ENCODE peak calls at places on chromosomes 13 and 19, in four cellular contexts. L is IMR-90, P is H1, W is mesendoderm. O is an unnamed sample.

GRCh38 chr13:110505594-110505993 is 55.9 kb downstream of the RAB20 start:
- DNase-seq in L (no peak), P (no peak), W (no peak), O (no peak)

GRCh38 chr13:46389985-46390384 is 2.9 kb upstream of the RUBCNL start:
- DNase-seq in L (no peak), P (no peak), W (no peak), O (no peak)

GRCh38 chr19:2371656-2372055 is 11.6 kb downstream of the TMPRSS9 start:
- DNase-seq in L (peak; percentile 60), P (no peak), W (no peak), O (no peak)

GRCh38 chr19:34733266-34733825 is 697 bp upstream of the ZNF181 start:
- DNase-seq in L (no peak), P (no peak), W (peak; percentile 78), O (peak; percentile 72)

GRCh38 chr13:51235756-51236564 is 13.8 kb downstream of the FAM124A start:
- DNase-seq in L (no peak), P (no peak), W (peak; percentile 79), O (no peak)

GRCh38 chr13:52882803-52883202 is 34.4 kb upstream of the PCDH8 start:
- DNase-seq in L (no peak), P (no peak), W (no peak), O (no peak)

GRCh38 chr13:109768176-109768575 is 18.2 kb downstream of the IRS2 start:
- DNase-seq in L (no peak), P (no peak), W (no peak), O (no peak)

GRCh38 chr19:32558607-32559228 is 22.3 kb upstream of the PDCD5 start:
- DNase-seq in L (no peak), P (peak; percentile 63), W (peak; percentile 75), O (peak; percentile 55)

GRCh38 chr13:101415358-101416174 is 742 bp downstream of the NALCN start:
- DNase-seq in L (no peak), P (peak; percentile 54), W (no peak), O (no peak)

GRCh38 chr19:45473366-45474190 is 5.8 kb downstream of the FOSB start:
- DNase-seq in L (no peak), P (no peak), W (peak; percentile 36), O (no peak)

GRCh38 chr13:45434556-45435371 is 16.6 kb upstream of the SLC25A30 start:
- DNase-seq in L (no peak), P (no peak), W (no peak), O (no peak)

GRCh38 chr19:35518313-35518712 is 4.9 kb upstream of the DMKN start:
- DNase-seq in L (peak; percentile 98), P (no peak), W (peak; percentile 30), O (no peak)

GRCh38 chr13:50942630-50943311 is 33.2 kb downstream of the RNASEH2B start:
- DNase-seq in L (no peak), P (no peak), W (peak; percentile 83), O (no peak)

GRCh38 chr13:82961757-82962156 is 920.5 kb downstream of the SLITRK1 start:
- DNase-seq in L (no peak), P (no peak), W (no peak), O (no peak)
- H4K5ac ChIP-seq in L (no peak overlapping the region), P (no peak overlapping the region), W (no peak overlapping the region), O (no peak overlapping the region)

DNA sequence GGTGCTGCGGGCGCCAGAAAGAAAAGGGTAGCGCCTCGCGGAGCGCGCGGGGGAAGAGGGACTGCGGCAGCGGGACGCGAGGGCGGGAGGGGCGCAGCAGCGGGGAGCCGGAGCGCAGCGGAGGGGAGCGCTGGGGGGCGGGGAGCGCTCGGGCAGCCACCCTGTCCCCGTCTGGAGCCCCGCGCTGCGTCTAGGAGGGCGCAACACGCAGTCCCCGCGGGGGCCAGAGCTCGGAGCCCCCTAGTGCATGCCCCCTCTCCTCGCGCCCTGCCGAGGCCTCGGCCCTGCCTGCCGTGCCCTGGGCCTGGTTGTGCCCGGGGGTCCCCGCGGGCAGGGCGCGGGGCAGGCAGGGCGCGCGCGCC is 37.9 kb downstream of the SOX1 start:
- DNase-seq in L (no peak), P (no peak), W (no peak), O (no peak)
- H3K4ac ChIP-seq in L (no peak overlapping the region), P (no peak overlapping the region), W (no peak overlapping the region), O (no peak overlapping the region)

GRCh38 chr19:55146648-55147218 is 2.3 kb downstream of the TNNT1 start:
- DNase-seq in L (no peak), P (peak; percentile 88), W (peak; percentile 97), O (peak; percentile 95)

GRCh38 chr19:55146078-55146647 is 2.8 kb downstream of the TNNT1 start:
- DNase-seq in L (no peak), P (peak; percentile 80), W (peak; percentile 82), O (peak; percentile 72)

GRCh38 chr19:55152017-55152416 is 3.0 kb upstream of the TNNT1 start:
- DNase-seq in L (no peak), P (no peak), W (no peak), O (no peak)

GRCh38 chr19:55147408-55148251 is 1.4 kb downstream of the TNNT1 start:
- DNase-seq in L (no peak), P (peak; percentile 55), W (peak; percentile 54), O (peak; percentile 61)

GRCh38 chr19:55149078-55150003 is at the start of gene TNNT1:
- DNase-seq in L (no peak), P (no peak), W (peak; percentile 86), O (peak; percentile 78)
- H2AK5ac ChIP-seq in L (no peak within 1 kb of the TSS), P (peak within 1 kb of the TSS; percentile 26), W (no peak within 1 kb of the TSS), O (no peak within 1 kb of the TSS)

GRCh38 chr19:37936886-37937285 is 29.9 kb downstream of the SIPA1L3 start:
- DNase-seq in L (no peak), P (no peak), W (no peak), O (no peak)
- H4K5ac ChIP-seq in L (no peak overlapping the region), P (no peak overlapping the region), W (no peak overlapping the region), O (no peak overlapping the region)

DNA sequence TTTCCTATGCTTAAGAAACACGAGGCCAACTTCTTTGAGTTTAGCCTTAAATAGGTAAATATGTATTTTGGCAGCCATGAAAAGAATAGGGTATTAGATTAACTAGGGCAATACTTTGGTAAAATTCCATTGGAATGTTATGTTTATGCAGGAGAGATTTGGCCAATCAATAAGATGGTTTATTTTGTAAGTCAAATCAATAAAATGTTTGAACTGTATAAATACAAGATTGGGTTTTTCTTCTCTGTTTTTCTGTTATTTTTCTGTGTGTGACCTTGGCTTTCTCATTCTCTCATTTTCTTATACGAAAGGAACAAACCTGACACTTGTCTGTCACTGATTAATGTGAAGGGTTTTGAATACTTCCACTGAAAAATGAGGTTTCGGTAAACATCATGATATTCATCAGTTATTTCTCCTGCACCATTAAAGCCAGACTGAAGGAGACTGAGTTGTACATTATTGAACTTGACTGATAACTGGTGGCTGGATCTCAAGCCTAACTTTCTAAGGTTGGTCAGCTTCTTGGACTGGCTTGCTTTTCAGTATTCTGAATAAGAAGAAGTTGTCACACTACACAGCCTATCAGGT is 8.6 kb downstream of the FRY start:
- DNase-seq in L (no peak), P (no peak), W (no peak), O (no peak)
- H3K4ac ChIP-seq in L (no peak overlapping the region), P (no peak overlapping the region), W (no peak overlapping the region), O (no peak overlapping the region)

GRCh38 chr19:18380843-18381242 is 5.1 kb upstream of the GDF15 start:
- DNase-seq in L (no peak), P (no peak), W (no peak), O (no peak)
- H2AK5ac ChIP-seq in L (peak overlapping the region; percentile 88), P (no peak overlapping the region), W (no peak overlapping the region), O (no peak overlapping the region)

GRCh38 chr19:11550265-11550664 is 8.8 kb downstream of the ELOF1 start:
- DNase-seq in L (no peak), P (no peak), W (no peak), O (no peak)

GRCh38 chr19:11552666-11553372 is 6.2 kb downstream of the ELOF1 start:
- DNase-seq in L (no peak), P (no peak), W (no peak), O (no peak)

GRCh38 chr19:11551603-11552235 is 7.3 kb downstream of the ELOF1 start:
- DNase-seq in L (no peak), P (peak; percentile 83), W (peak; percentile 65), O (peak; percentile 73)

GRCh38 chr19:11549386-11549953 is 9.6 kb downstream of the ELOF1 start:
- DNase-seq in L (no peak), P (no peak), W (no peak), O (no peak)

GRCh38 chr19:11548315-11548700 is 9.7 kb downstream of the CNN1 start:
- DNase-seq in L (no peak), P (no peak), W (no peak), O (no peak)
- H4K5ac ChIP-seq in L (no peak overlapping the region), P (no peak overlapping the region), W (no peak overlapping the region), O (no peak overlapping the region)

GRCh38 chr13:39803851-39804250 is 148.4 kb downstream of the COG6 start:
- DNase-seq in L (no peak), P (no peak), W (no peak), O (no peak)
- H3K4ac ChIP-seq in L (no peak overlapping the region), P (no peak overlapping the region), W (no peak overlapping the region), O (no peak overlapping the region)

GRCh38 chr19:33624586-33625153 is 2.9 kb downstream of the CHST8 start:
- DNase-seq in L (no peak), P (no peak), W (no peak), O (no peak)
- H2AK5ac ChIP-seq in L (no peak overlapping the region), P (no peak overlapping the region), W (no peak overlapping the region), O (no peak overlapping the region)

O was measured in H9.